ENCODE peak calls at places on chromosomes 4 and X, in four cellular contexts. I is prostate gland, X is adrenal gland, Z is ovary. D is an unnamed sample.

GRCh38 chrX:87525771-87526229 is 8.2 kb downstream of the KLHL4 start:
- DNase-seq in I (no peak), X (no peak), Z (no peak), D (no peak)

GRCh38 chr4:147787204-147787603 is 55.3 kb downstream of the ARHGAP10 start:
- DNase-seq in I (no peak), X (no peak), Z (peak), D (no peak)

GRCh38 chrX:2489446-2490445 is 11.0 kb downstream of the DHRSX start:
- DNase-seq in I (no peak), X (no peak), Z (no peak), D (no peak)

GRCh38 chr4:113106076-113106475 is 56.6 kb downstream of the ANK2 start:
- DNase-seq in I (no peak), X (no peak), Z (no peak), D (no peak)

GRCh38 chrX:18436017-18436416 is 10.6 kb downstream of the CDKL5 start:
- DNase-seq in I (no peak), X (no peak), Z (no peak), D (no peak)

GRCh38 chr4:113919611-113920010 is 59.8 kb downstream of the ARSJ start:
- DNase-seq in I (no peak), X (no peak), Z (no peak), D (no peak)

GRCh38 chrX:32597777-32598176 is 613.6 kb downstream of the DMD start:
- DNase-seq in I (no peak), X (no peak), Z (no peak), D (no peak)

GRCh38 chr4:148355442-148356123 is 86.6 kb downstream of the NR3C2 start:
- DNase-seq in I (no peak), X (no peak), Z (no peak), D (no peak)

GRCh38 chrX:47482512-47483309 is at the start of gene ZNF41:
- DNase-seq in I (peak), X (peak), Z (peak), D (peak)

GRCh38 chr4:7876096-7876993 is 63.3 kb downstream of the AFAP1 start:
- DNase-seq in I (no peak), X (no peak), Z (no peak), D (no peak)

DNA sequence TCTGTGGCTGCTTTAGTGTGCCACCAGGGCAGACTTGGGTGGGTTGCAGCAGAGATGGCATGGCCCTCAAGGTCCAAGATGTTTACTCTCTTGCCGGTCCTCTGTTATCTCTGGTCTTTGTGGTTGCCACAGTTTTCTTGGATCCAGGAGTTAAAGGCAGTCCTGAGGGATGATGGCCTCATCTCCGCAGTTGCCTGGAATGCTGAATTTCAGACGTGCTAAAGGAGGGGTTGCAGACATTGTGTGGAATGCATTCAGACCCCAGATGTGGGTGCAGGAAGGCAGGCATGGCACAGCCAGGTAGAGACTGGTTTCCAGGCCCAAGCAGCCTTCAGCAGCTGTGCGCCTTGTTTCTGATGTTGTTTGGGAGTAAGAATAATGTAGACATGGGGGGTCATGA is 64.4 kb downstream of the TBL1X start:
- DNase-seq in I (no peak), X (no peak), Z (no peak), D (no peak)
- H3K27ac ChIP-seq in I (no peak), X (no peak), Z (no peak), D (no peak)

DNA sequence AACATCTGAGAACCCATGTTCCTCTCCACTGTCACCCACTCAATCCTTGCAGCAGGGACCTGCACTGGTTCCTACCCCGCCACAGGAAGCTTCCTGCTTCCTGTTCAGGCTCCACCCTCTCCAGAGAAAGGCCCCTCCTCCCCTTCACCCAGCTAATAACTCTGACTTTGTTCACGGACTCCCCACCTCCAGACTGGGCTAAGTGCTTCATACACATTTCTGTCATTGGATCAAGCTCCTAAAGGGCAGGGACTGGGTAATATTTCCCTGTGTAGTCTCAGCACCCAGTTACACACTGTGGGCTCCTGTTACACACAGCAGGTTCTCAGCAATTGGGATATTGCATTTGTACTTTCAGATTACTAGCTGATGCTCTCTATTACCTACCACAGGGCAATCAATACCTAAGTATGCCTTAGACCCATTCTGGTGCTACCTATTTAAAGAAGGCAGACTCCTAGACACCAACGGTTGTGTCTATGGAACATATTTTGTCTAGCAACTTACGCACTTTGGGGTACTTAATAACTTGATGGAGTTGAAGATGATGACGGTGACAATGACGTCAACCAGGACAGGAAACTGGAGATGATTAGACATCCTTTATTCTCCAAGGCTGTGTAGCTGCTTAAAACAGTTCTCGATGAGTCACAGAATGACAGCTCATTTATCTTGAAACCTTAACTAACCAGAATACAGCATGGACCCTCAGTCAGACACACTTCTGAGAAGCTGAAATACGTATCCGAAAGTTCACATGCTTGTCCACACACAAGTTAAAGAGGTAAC is 58.1 kb downstream of the MAML3 start:
- DNase-seq in I (no peak), X (peak), Z (no peak), D (no peak)
- TF ChIP-seq POLR2A in I (no peak), X (peak), Z (no peak), D (no peak)

DNA sequence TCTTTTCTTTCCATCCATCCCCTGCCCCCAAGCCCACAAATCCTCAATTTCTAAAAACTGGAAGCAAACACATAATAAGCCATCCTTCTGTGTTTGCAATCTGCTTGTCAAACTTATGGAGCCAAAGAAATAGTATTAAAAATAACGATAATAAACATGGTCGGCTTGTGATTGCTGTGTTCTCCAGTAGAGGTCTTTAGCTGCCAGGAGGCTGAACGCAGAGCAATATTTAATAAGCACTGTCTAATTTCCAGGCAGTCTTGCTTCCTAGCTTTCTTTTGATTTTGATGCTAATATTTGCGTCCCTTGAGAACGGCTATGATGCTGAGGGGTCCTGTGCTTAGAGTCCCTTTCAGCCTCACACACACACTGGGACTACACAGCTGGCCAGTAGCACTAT is 3.2 kb upstream of the HELT start:
- DNase-seq in I (no peak), X (no peak), Z (no peak), D (no peak)
- TF ChIP-seq CTCF in I (no peak), X (no peak), Z (no peak), D (no peak)

GRCh38 chr4:69860521-69861298 is 765 bp upstream of the SULT1E1 start:
- DNase-seq in I (no peak), X (no peak), Z (no peak), D (no peak)

GRCh38 chr4:69861756-69862155 is 1.8 kb upstream of the SULT1E1 start:
- DNase-seq in I (no peak), X (no peak), Z (no peak), D (no peak)

GRCh38 chr4:69860007-69860406 is at the start of gene SULT1E1:
- DNase-seq in I (no peak), X (no peak), Z (no peak), D (no peak)

GRCh38 chr4:69858683-69859082 is 1.3 kb downstream of the SULT1E1 start:
- DNase-seq in I (no peak), X (no peak), Z (no peak), D (no peak)

GRCh38 chr4:69859140-69859539 is 805 bp downstream of the SULT1E1 start:
- DNase-seq in I (no peak), X (no peak), Z (no peak), D (no peak)
- H3K27ac ChIP-seq in I (no peak), X (no peak), Z (no peak), D (no peak)

DNA sequence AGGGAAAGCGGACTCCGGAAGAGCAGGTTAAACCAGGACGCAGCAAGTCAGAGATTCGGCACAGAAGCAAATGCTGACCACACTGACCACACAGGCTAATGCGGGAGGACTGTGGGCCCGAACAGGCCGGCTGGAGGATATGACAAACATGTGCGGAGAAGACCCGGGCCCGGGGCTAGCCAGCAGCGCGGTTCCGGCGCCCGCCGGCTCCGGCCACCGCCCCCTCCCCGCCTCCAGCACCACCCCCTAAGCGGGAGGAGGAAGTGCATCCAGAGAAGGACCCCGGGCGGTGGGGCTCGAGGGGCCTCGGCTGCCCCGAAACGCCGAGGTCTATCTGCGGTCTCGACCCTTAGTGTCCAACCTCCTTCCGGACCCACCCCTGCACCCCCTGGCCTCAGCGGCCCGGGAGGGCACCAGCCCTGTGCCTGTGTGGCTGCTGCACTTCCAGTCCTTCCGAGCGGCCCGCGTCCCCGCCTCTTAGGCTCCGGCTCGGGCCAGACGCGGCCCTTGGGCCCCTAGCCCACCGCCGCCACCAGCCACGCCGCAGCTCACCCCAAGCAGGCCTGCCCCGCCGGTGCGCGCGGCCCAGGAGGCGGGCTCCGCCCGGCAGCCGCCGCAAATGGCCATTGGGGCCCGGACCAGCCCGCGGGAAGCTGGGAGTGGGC is 2.1 kb downstream of the ELOVL6 start:
- DNase-seq in I (peak), X (peak), Z (peak), D (peak)
- TF ChIP-seq POLR2A in I (no peak), X (peak), Z (no peak), D (no peak)

GRCh38 chr4:186726150-186726439 is 2.4 kb upstream of the FAT1 start:
- DNase-seq in I (no peak), X (no peak), Z (no peak), D (no peak)
- TF ChIP-seq CTCF in I (peak), X (no peak), Z (no peak), D (no peak)